ENCODE peak calls at places on chromosomes 7 and 10, in four cellular contexts. P is K562; C is stimulated activated CD8-positive, alpha-beta memory T cell treated with anti-CD3 and anti-CD28 coated beads, Interleukin-4, amount 100 ng/mL, for 4 hours; D is brain microvascular endothelial cell. F is an unnamed sample.

GRCh38 chr10:13862541-13863233 is 275.9 kb downstream of the PRPF18 start:
- DNase-seq in P (no peak), C (no peak), D (no peak), F (no peak)

GRCh38 chr7:17599733-17600685 is 301.6 kb downstream of the AHR start:
- DNase-seq in P (no peak), C (no peak), D (peak), F (peak)

GRCh38 chr10:59283456-59284082 is 78.8 kb downstream of the FAM13C start:
- DNase-seq in P (no peak), C (no peak), D (no peak), F (no peak)

GRCh38 chr10:12348870-12349627 is at the start of gene CAMK1D:
- DNase-seq in P (peak), C (peak), D (peak), F (peak)

GRCh38 chr10:132738454-132739224 is 47.3 kb downstream of the NKX6-2 start:
- DNase-seq in P (no peak), C (no peak), D (no peak), F (no peak)

GRCh38 chr10:103055105-103055504 is 137.0 kb downstream of the CNNM2 start:
- DNase-seq in P (no peak), C (no peak), D (no peak), F (no peak)

GRCh38 chr10:48765527-48765926 is 80.9 kb downstream of the WDFY4 start:
- DNase-seq in P (no peak), C (no peak), D (no peak), F (no peak)

GRCh38 chr7:142385528-142386340 is 127.9 kb upstream of the PRSS58 start:
- DNase-seq in P (peak), C (no peak), D (peak), F (peak)

GRCh38 chr7:135328526-135328925 is 94.9 kb downstream of the STRA8 start:
- DNase-seq in P (no peak), C (no peak), D (no peak), F (no peak)

GRCh38 chr10:62183857-62184805 is 84.5 kb downstream of the RTKN2 start:
- DNase-seq in P (no peak), C (no peak), D (no peak), F (no peak)

GRCh38 chr7:137674551-137675409 is 172.0 kb downstream of the DGKI start:
- DNase-seq in P (no peak), C (no peak), D (no peak), F (no peak)

GRCh38 chr10:61157182-61157581 is 213.2 kb upstream of the RHOBTB1 start:
- DNase-seq in P (no peak), C (no peak), D (no peak), F (no peak)

GRCh38 chr7:112462236-112462635 is 12.0 kb downstream of the IFRD1 start:
- DNase-seq in P (no peak), C (no peak), D (peak), F (peak)